ENCODE peak calls at places on chromosomes 3 and 15, in four cellular contexts. S, L, C and N are unnamed samples.

GRCh38 chr3:127720161-127720823 is 47.5 kb downstream of the ABTB1 start:
- DNase-seq in S (no peak), L (no peak), C (no peak), N (no peak)

GRCh38 chr15:70160267-70160666 is 62.5 kb upstream of the TLE3 start:
- DNase-seq in S (no peak), L (no peak), C (peak; percentile 59), N (no peak)

GRCh38 chr3:72567976-72568560 is 280.2 kb downstream of the SHQ1 start:
- DNase-seq in S (no peak), L (no peak), C (no peak), N (no peak)

GRCh38 chr3:2856062-2856792 is 253.9 kb downstream of the IL5RA start:
- DNase-seq in S (no peak), L (no peak), C (no peak), N (no peak)

GRCh38 chr15:29569533-29570092 is 252.7 kb downstream of the TJP1 start:
- DNase-seq in S (no peak), L (no peak), C (no peak), N (no peak)

GRCh38 chr3:8837172-8837571 is 67.8 kb upstream of the OXTR start:
- DNase-seq in S (no peak), L (no peak), C (no peak), N (no peak)

GRCh38 chr3:3053974-3054373 is 56.2 kb downstream of the IL5RA start:
- DNase-seq in S (no peak), L (no peak), C (no peak), N (no peak)

GRCh38 chr3:193776626-193777025 is 183.6 kb downstream of the OPA1 start:
- DNase-seq in S (no peak), L (no peak), C (no peak), N (no peak)

GRCh38 chr3:149369991-149370866 is 7.2 kb downstream of the TM4SF1 start:
- DNase-seq in S (no peak), L (no peak), C (no peak), N (no peak)

GRCh38 chr3:4774531-4774930 is 204.7 kb upstream of the BHLHE40 start:
- DNase-seq in S (no peak), L (no peak), C (no peak), N (no peak)

GRCh38 chr3:172217877-172218276 is 178.5 kb downstream of the FNDC3B start:
- DNase-seq in S (no peak), L (no peak), C (peak; percentile 31), N (no peak)

GRCh38 chr15:39602143-39602542 is 21.3 kb downstream of the THBS1 start:
- DNase-seq in S (no peak), L (no peak), C (no peak), N (no peak)

GRCh38 chr3:116339441-116340028 is 105.8 kb downstream of the LSAMP start:
- DNase-seq in S (no peak), L (no peak), C (no peak), N (no peak)

GRCh38 chr3:53030864-53031445 is 14.9 kb downstream of the SFMBT1 start:
- DNase-seq in S (no peak), L (no peak), C (no peak), N (no peak)

GRCh38 chr3:9339750-9340449 is 23.0 kb upstream of the THUMPD3 start:
- DNase-seq in S (no peak), L (no peak), C (no peak), N (no peak)

GRCh38 chr3:30473374-30474051 is 132.9 kb upstream of the TGFBR2 start:
- DNase-seq in S (no peak), L (peak; percentile 19), C (no peak), N (no peak)

GRCh38 chr3:24359645-24360462 is 134.8 kb downstream of the THRB start:
- DNase-seq in S (no peak), L (no peak), C (no peak), N (peak; percentile 12)

GRCh38 chr3:128498901-128499530 is 6.0 kb upstream of the GATA2 start:
- DNase-seq in S (no peak), L (no peak), C (no peak), N (no peak)

GRCh38 chr3:119469378-119470189 is 821 bp downstream of the POGLUT1 start:
- DNase-seq in S (no peak), L (no peak), C (peak; percentile 62), N (no peak)

GRCh38 chr3:70383360-70383831 is 71.0 kb upstream of the MDFIC2 start:
- DNase-seq in S (no peak), L (no peak), C (no peak), N (no peak)

GRCh38 chr3:139803294-139803693 is 125.5 kb upstream of the NMNAT3 start:
- DNase-seq in S (no peak), L (no peak), C (no peak), N (no peak)

GRCh38 chr3:73432021-73432722 is 192.6 kb downstream of the PDZRN3 start:
- DNase-seq in S (no peak), L (no peak), C (peak; percentile 42), N (peak; percentile 62)

GRCh38 chr3:36932979-36933378 is 11.9 kb downstream of the TRANK1 start:
- DNase-seq in S (no peak), L (no peak), C (no peak), N (no peak)

GRCh38 chr3:142618917-142619401 is 22.8 kb downstream of the PLS1 start:
- DNase-seq in S (no peak), L (no peak), C (peak; percentile 66), N (no peak)

GRCh38 chr3:8460815-8461482 is 40.7 kb upstream of the LMCD1 start:
- DNase-seq in S (no peak), L (no peak), C (peak; percentile 77), N (no peak)

GRCh38 chr15:43273243-43273642 is 6.5 kb upstream of the TGM5 start:
- DNase-seq in S (no peak), L (no peak), C (no peak), N (no peak)

GRCh38 chr3:2714856-2715255 is 395.3 kb downstream of the IL5RA start:
- DNase-seq in S (no peak), L (no peak), C (no peak), N (no peak)

GRCh38 chr3:172449468-172450149 is 1.4 kb upstream of the GHSR start:
- DNase-seq in S (no peak), L (peak; percentile 53), C (peak; percentile 46), N (no peak)

GRCh38 chr3:68986496-68987208 is 26.8 kb downstream of the EOGT start:
- DNase-seq in S (no peak), L (no peak), C (no peak), N (no peak)

GRCh38 chr3:126245811-126246727 is 65.7 kb upstream of the ALDH1L1 start:
- DNase-seq in S (no peak), L (peak; percentile 49), C (peak; percentile 54), N (peak; percentile 68)

GRCh38 chr15:65106011-65106590 is 8.9 kb downstream of the UBAP1L start:
- DNase-seq in S (no peak), L (no peak), C (peak; percentile 60), N (no peak)

GRCh38 chr3:98759629-98760028 is 3.5 kb upstream of the ST3GAL6 start:
- DNase-seq in S (no peak), L (no peak), C (no peak), N (no peak)

GRCh38 chr3:102580760-102581159 is 145.9 kb downstream of the ZPLD1 start:
- DNase-seq in S (no peak), L (no peak), C (no peak), N (no peak)

GRCh38 chr3:187737401-187738088 is 7.7 kb downstream of the BCL6 start:
- DNase-seq in S (no peak), L (no peak), C (peak; percentile 79), N (no peak)

GRCh38 chr15:89822951-89823701 is 8.5 kb upstream of the ANPEP start:
- DNase-seq in S (no peak), L (no peak), C (no peak), N (no peak)

GRCh38 chr3:189981668-189982067 is 139.0 kb downstream of the P3H2 start:
- DNase-seq in S (no peak), L (no peak), C (peak; percentile 42), N (no peak)

GRCh38 chr3:148232409-148232808 is 465.3 kb upstream of the AGTR1 start:
- DNase-seq in S (no peak), L (no peak), C (no peak), N (no peak)

GRCh38 chr3:76554717-76555116 is 485.2 kb upstream of the ROBO2 start:
- DNase-seq in S (no peak), L (no peak), C (no peak), N (no peak)